ENCODE peak calls at places on chromosomes 2 and 18, in four cellular contexts. One of them, this sample, is unnamed.

GRCh38 chr2:112646791-112647720 is 1.3 kb downstream of the SLC20A1 start:
- DNase-seq in HFF-Myc: no peak
- DNase-seq in tibial nerve: no peak
- DNase-seq in AG09309: no peak
- DNase-seq in this sample: no peak

GRCh38 chr2:239216614-239217273 is 184.1 kb downstream of the HDAC4 start:
- DNase-seq in HFF-Myc: no peak
- DNase-seq in tibial nerve: no peak
- DNase-seq in AG09309: no peak
- DNase-seq in this sample: no peak

GRCh38 chr2:23497063-23497462 is 112.1 kb downstream of the KLHL29 start:
- DNase-seq in HFF-Myc: no peak
- DNase-seq in tibial nerve: peak; percentile 40
- DNase-seq in AG09309: no peak
- DNase-seq in this sample: no peak

GRCh38 chr18:5295231-5295920 is at the start of gene ZBTB14:
- DNase-seq in HFF-Myc: no peak
- DNase-seq in tibial nerve: peak; percentile 8
- DNase-seq in AG09309: no peak
- DNase-seq in this sample: peak; percentile 25

GRCh38 chr18:76875390-76876330 is 53.3 kb downstream of the ZNF236 start:
- DNase-seq in HFF-Myc: no peak
- DNase-seq in tibial nerve: peak; percentile 59
- DNase-seq in AG09309: no peak
- DNase-seq in this sample: no peak

GRCh38 chr2:235224410-235224809 is 269.4 kb upstream of the AGAP1 start:
- DNase-seq in HFF-Myc: no peak
- DNase-seq in tibial nerve: no peak
- DNase-seq in AG09309: no peak
- DNase-seq in this sample: no peak

GRCh38 chr18:45248240-45248903 is 366.9 kb upstream of the SLC14A2 start:
- DNase-seq in HFF-Myc: no peak
- DNase-seq in tibial nerve: peak; percentile 41
- DNase-seq in AG09309: peak; percentile 84
- DNase-seq in this sample: no peak

GRCh38 chr2:24456610-24457556 is 34.2 kb upstream of the NCOA1 start:
- DNase-seq in HFF-Myc: peak; percentile 53
- DNase-seq in tibial nerve: peak; percentile 83
- DNase-seq in AG09309: peak; percentile 20
- DNase-seq in this sample: peak; percentile 58

GRCh38 chr2:219563271-219563928 is 7.9 kb downstream of the OBSL1 start:
- DNase-seq in HFF-Myc: no peak
- DNase-seq in tibial nerve: no peak
- DNase-seq in AG09309: no peak
- DNase-seq in this sample: no peak

GRCh38 chr2:209977386-209978239 is 24.8 kb upstream of the RPE start:
- DNase-seq in HFF-Myc: peak; percentile 9
- DNase-seq in tibial nerve: no peak
- DNase-seq in AG09309: peak; percentile 10
- DNase-seq in this sample: no peak

GRCh38 chr2:101983928-101984327 is 7.8 kb upstream of the IL1R2 start:
- DNase-seq in HFF-Myc: no peak
- DNase-seq in tibial nerve: no peak
- DNase-seq in AG09309: no peak
- DNase-seq in this sample: no peak

GRCh38 chr2:191941376-191941775 is 94.5 kb upstream of the CAVIN2 start:
- DNase-seq in HFF-Myc: no peak
- DNase-seq in tibial nerve: no peak
- DNase-seq in AG09309: no peak
- DNase-seq in this sample: no peak

GRCh38 chr2:74845217-74845751 is 11.4 kb downstream of the HK2 start:
- DNase-seq in HFF-Myc: peak; percentile 78
- DNase-seq in tibial nerve: peak; percentile 41
- DNase-seq in AG09309: peak; percentile 70
- DNase-seq in this sample: peak; percentile 74

GRCh38 chr18:27948981-27949380 is 227.9 kb downstream of the CDH2 start:
- DNase-seq in HFF-Myc: no peak
- DNase-seq in tibial nerve: no peak
- DNase-seq in AG09309: no peak
- DNase-seq in this sample: no peak

GRCh38 chr2:159795781-159796667 is 2.0 kb downstream of the CD302 start:
- DNase-seq in HFF-Myc: no peak
- DNase-seq in tibial nerve: no peak
- DNase-seq in AG09309: no peak
- DNase-seq in this sample: no peak
- TF ChIP-seq CTCF in HFF-Myc: no peak
- TF ChIP-seq CTCF in tibial nerve: no peak
- TF ChIP-seq CTCF in AG09309: no peak
- TF ChIP-seq CTCF in this sample: no peak

DNA sequence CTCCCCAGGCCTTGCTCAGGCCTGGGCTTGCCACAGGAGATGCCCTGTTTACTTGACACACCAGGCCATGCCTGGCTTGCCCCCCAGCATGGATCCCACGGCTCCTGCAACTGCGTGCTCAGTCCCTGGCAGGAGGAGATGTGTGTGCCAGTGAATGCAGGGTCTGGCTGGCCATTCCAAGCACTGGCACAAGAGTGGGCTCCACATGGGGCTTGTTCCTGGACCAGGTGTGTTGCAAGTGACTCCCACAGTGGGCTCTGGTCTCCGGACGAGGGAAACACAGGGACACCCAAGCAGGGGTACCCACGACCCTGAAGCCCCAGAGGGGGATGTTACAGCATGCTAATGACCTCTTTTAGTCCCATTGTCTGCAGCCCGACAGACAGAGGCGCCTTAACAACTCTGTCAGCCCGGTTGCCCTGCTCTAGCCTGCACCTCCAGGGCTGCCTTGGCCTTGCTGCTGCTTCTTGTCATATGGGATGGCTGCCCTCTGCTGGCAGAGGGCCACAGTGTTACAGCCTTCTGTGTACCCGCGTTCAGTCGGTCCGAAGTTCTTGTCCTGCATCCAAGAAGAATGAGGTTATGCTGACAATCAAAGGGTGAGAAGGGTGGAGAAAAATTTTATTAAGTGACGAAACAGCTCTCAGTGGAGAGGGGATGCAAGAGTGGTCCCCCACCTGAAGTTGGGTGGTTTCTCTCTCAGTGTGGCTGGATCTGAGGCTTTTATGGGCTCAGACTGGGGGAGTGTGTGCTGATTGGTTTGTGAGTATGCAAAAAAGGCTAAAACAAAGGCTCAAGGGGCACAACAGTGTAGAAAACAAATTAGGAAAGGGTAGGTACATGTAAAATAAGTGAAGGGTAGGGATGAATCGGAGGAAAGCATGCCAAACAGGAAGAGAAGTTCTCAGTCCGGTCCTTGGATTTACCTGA is 180.4 kb downstream of the MBD5 start:
- DNase-seq in HFF-Myc: peak; percentile 5
- DNase-seq in tibial nerve: peak; percentile 6
- DNase-seq in AG09309: no peak
- DNase-seq in this sample: no peak
- TF ChIP-seq CTCF in HFF-Myc: peak; percentile 54
- TF ChIP-seq CTCF in tibial nerve: no peak
- TF ChIP-seq CTCF in AG09309: peak; percentile 55
- TF ChIP-seq CTCF in this sample: no peak

DNA sequence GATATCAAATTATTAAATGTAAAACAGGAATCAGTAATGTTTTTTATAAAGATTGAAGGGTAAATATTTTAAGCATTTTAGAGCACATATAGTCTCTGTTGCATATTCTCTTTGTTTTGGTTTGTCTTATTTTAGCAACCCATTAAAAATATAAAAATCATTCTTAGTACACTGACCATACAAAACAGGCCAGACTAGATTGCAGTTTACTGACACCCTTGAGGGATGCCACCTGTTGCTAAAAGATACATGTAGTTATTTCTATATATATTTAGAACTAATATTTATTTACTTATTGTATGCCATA is 44.7 kb upstream of the SULT1C3 start:
- DNase-seq in HFF-Myc: no peak
- DNase-seq in tibial nerve: no peak
- DNase-seq in AG09309: no peak
- DNase-seq in this sample: no peak
- TF ChIP-seq CTCF in HFF-Myc: no peak
- TF ChIP-seq CTCF in tibial nerve: no peak
- TF ChIP-seq CTCF in AG09309: no peak
- TF ChIP-seq CTCF in this sample: no peak

DNA sequence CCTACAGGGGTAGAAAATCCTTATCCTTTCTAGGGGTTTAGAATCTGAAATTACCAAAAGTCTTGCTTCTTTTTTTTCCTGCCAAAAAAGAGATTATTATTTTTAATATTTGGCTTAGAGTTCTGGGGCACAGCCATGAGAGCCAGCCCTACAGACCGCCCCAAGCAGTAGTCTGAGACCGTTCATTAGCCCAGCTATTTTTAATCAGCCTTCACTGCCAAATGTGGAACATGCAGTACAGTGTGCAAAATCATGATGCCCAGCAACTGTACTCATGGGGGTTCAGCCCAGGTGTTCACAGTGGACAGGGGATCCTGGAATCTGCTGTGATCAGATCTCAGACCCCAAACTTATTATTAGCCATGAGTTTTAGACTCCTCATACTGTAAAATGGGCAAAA is 60.4 kb downstream of the GRB14 start:
- DNase-seq in HFF-Myc: no peak
- DNase-seq in tibial nerve: no peak
- DNase-seq in AG09309: no peak
- DNase-seq in this sample: no peak
- TF ChIP-seq CTCF in HFF-Myc: no peak
- TF ChIP-seq CTCF in tibial nerve: no peak
- TF ChIP-seq CTCF in AG09309: no peak
- TF ChIP-seq CTCF in this sample: no peak

GRCh38 chr2:145043399-145043834 is 523.5 kb upstream of the ZEB2 start:
- DNase-seq in HFF-Myc: no peak
- DNase-seq in tibial nerve: no peak
- DNase-seq in AG09309: no peak
- DNase-seq in this sample: no peak
- TF ChIP-seq CTCF in HFF-Myc: no peak
- TF ChIP-seq CTCF in tibial nerve: no peak
- TF ChIP-seq CTCF in AG09309: no peak
- TF ChIP-seq CTCF in this sample: no peak